ENCODE peak calls at places on chromosomes 11 and 22, in six cellular contexts. H is fibroblast of pulmonary artery, R is cardiac fibroblast, N is lower lobe of right lung, F is colonic mucosa, C is CD14-positive monocyte. Y is an unnamed sample.

GRCh38 chr22:32957093-32957835 is 100.9 kb downstream of the SYN3 start:
- DNase-seq in H (no peak), R (no peak), N (no peak), F (no peak), C (no peak), Y (no peak)

GRCh38 chr11:18633256-18634139 is 644 bp downstream of the SPTY2D1 start:
- DNase-seq in H (peak; percentile 3), R (no peak), N (no peak), F (peak; percentile 27), C (no peak), Y (peak; percentile 2)

GRCh38 chr22:43001271-43002197 is 13.4 kb downstream of the PACSIN2 start:
- DNase-seq in H (peak; percentile 61), R (peak; percentile 37), N (peak; percentile 67), F (no peak), C (no peak), Y (no peak)

GRCh38 chr11:86800076-86800955 is at the start of gene PRSS23:
- DNase-seq in H (peak; percentile 68), R (peak; percentile 62), N (peak; percentile 75), F (peak; percentile 77), C (no peak), Y (peak; percentile 64)

GRCh38 chr11:69818243-69819108 is 740 bp downstream of the FGF3 start:
- DNase-seq in H (no peak), R (peak; percentile 5), N (no peak), F (no peak), C (no peak), Y (no peak)

GRCh38 chr11:64181506-64182411 is 4.2 kb upstream of the STIP1 start:
- DNase-seq in H (peak; percentile 93), R (peak; percentile 93), N (peak; percentile 92), F (peak; percentile 94), C (peak; percentile 89), Y (peak; percentile 88)

GRCh38 chr11:68682531-68682931 is 1.8 kb upstream of the GAL start:
- DNase-seq in H (no peak), R (no peak), N (no peak), F (no peak), C (no peak), Y (no peak)

GRCh38 chr11:94183886-94184264 is 55.2 kb downstream of the PANX1 start:
- DNase-seq in H (peak; percentile 68), R (peak; percentile 78), N (peak; percentile 71), F (peak; percentile 75), C (peak; percentile 51), Y (peak; percentile 69)

GRCh38 chr11:99066609-99067008 is 45.9 kb downstream of the CNTN5 start:
- DNase-seq in H (no peak), R (no peak), N (no peak), F (no peak), C (no peak), Y (no peak)

GRCh38 chr11:32478277-32478731 is 43.0 kb upstream of the WT1 start:
- DNase-seq in H (peak; percentile 85), R (peak; percentile 28), N (no peak), F (no peak), C (no peak), Y (no peak)

GRCh38 chr11:64859542-64860414 is 15.3 kb upstream of the CDC42BPG start:
- DNase-seq in H (no peak), R (no peak), N (no peak), F (no peak), C (no peak), Y (no peak)

GRCh38 chr11:128574576-128575011 is 12.8 kb downstream of the ETS1 start:
- DNase-seq in H (no peak), R (peak; percentile 63), N (no peak), F (no peak), C (no peak), Y (no peak)

GRCh38 chr11:26827567-26828037 is 105.7 kb upstream of the SLC5A12 start:
- DNase-seq in H (peak; percentile 62), R (peak; percentile 28), N (no peak), F (no peak), C (no peak), Y (no peak)

GRCh38 chr11:86558841-86559240 is 113.6 kb downstream of the ME3 start:
- DNase-seq in H (no peak), R (no peak), N (no peak), F (no peak), C (no peak), Y (no peak)

GRCh38 chr11:106344392-106344791 is 266.9 kb downstream of the AASDHPPT start:
- DNase-seq in H (peak; percentile 71), R (peak; percentile 70), N (no peak), F (no peak), C (no peak), Y (no peak)

GRCh38 chr22:26905640-26906039 is 248.3 kb downstream of the MIAT start:
- DNase-seq in H (no peak), R (no peak), N (no peak), F (no peak), C (no peak), Y (no peak)

GRCh38 chr11:19953342-19953741 is 206.9 kb downstream of the DBX1 start:
- DNase-seq in H (peak; percentile 58), R (peak; percentile 85), N (no peak), F (no peak), C (no peak), Y (no peak)

GRCh38 chr11:73945396-73945795 is 5.4 kb upstream of the DNAJB13 start:
- DNase-seq in H (no peak), R (no peak), N (no peak), F (no peak), C (no peak), Y (no peak)

GRCh38 chr22:22813126-22814075 is 74.2 kb upstream of the IGLL5 start:
- DNase-seq in H (no peak), R (no peak), N (no peak), F (no peak), C (no peak), Y (no peak)

DNA sequence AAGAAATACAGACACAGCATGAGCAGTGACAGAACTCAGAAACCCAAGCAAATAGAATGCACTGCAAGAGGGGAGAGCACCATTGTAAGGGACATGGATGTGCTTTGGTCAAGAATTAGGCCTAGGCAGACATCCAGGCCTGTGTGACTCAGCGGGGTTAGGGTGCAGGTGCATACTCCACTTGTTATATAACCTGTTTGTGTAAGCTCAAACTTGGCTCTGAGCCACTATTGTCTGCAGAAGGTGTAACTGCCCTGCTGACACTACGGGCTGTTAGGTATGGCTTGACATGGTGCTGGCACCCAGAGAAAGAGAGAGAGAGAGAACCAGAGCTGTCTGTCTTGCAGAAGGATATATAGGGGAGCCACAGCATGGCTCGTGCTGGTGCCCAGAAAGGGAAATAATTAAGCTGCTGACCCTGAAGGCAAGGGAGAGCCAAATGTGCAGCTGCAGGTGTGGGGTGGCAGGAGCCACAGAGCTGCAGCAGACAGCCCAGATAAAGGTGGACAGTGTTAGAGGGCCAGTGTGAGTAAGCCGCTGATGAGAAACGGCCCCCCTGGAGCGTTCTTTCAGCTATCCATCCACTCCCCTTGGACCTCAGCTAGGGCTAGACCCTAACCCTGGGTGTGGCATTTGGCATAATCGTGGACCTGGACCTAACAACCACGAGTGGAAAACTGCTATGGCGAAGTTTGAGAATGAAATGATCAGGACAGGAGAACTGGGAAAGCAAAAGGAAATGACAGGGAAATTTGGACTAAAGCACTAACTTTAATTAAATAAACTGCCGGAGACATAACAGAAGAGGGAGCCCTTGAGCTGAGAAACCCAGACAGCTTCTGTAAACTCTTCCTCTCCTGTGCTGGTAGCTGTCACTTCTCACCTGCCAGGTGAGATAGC is 253.0 kb upstream of the CCDC179 start:
- DNase-seq in H (peak; percentile 65), R (peak; percentile 66), N (no peak), F (peak; percentile 87), C (no peak), Y (peak; percentile 73)
- TF ChIP-seq CTCF in H (peak; percentile 67), R (peak; percentile 55), N (peak; percentile 38), F (peak; percentile 46), C (no peak), Y (peak; percentile 20)

GRCh38 chr11:10692716-10693115 is 839 bp downstream of the IRAG1 start:
- DNase-seq in H (no peak), R (no peak), N (no peak), F (no peak), C (no peak), Y (no peak)

GRCh38 chr11:10693509-10694071 is at the start of gene IRAG1:
- DNase-seq in H (peak; percentile 58), R (peak; percentile 53), N (peak; percentile 49), F (peak; percentile 38), C (no peak), Y (no peak)

GRCh38 chr11:10683429-10683828 is 10.1 kb downstream of the IRAG1 start:
- DNase-seq in H (no peak), R (no peak), N (no peak), F (no peak), C (no peak), Y (no peak)

DNA sequence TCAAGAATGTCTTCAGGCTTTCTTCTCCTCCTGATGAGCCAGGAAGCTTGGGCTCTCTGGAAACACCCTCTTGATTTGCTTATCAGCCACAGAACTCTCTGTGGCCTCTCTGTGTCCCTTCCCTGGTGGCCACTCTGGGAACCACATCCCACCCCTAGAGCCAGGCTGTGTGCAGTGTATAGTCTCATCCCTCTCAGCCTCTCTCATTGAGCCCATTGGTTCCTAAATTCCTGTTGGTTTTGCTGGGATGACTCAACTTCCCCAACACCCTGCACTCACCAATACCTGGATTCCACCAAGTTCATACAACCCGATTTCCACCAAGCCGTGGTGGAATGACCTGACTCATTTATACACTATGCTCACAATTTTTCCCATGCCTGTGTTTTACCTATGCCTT is 5.2 kb downstream of the IRAG1 start:
- DNase-seq in H (no peak), R (peak; percentile 15), N (no peak), F (no peak), C (no peak), Y (peak; percentile 17)
- TF ChIP-seq CTCF in H (peak; percentile 27), R (peak; percentile 43), N (no peak), F (peak; percentile 13), C (peak; percentile 35), Y (no peak)

DNA sequence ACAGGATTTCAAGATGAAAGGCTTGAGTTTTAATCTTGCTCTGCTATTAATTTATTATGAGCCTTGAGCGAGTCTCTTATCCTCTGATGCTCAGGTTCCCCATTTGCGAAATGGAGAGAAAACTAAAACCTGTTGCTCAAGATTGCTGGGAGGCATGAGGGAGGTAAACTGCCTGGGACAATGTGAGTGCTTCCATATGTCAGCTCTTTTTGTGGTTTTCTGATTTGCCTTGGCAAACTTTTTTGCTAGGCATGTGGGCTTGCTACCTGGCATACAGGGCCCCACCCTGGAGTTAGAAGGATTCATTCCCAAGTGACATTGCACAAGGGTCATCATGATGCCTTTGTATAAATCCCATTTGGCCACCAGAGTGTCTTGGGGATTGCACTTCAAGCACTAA is 22.4 kb downstream of the TSPAN18 start:
- DNase-seq in H (no peak), R (no peak), N (no peak), F (no peak), C (no peak), Y (no peak)
- TF ChIP-seq CTCF in H (no peak), R (no peak), N (no peak), F (no peak), C (no peak), Y (no peak)

GRCh38 chr11:102798012-102798746 is at the start of gene MMP1:
- DNase-seq in H (peak; percentile 50), R (peak; percentile 62), N (no peak), F (no peak), C (no peak), Y (no peak)

GRCh38 chr11:102791271-102792036 is 6.5 kb downstream of the MMP1 start:
- DNase-seq in H (no peak), R (no peak), N (no peak), F (no peak), C (no peak), Y (no peak)

GRCh38 chr11:102792604-102793003 is 5.4 kb downstream of the MMP1 start:
- DNase-seq in H (no peak), R (no peak), N (no peak), F (no peak), C (no peak), Y (no peak)

GRCh38 chr11:102793677-102794290 is 4.2 kb downstream of the MMP1 start:
- DNase-seq in H (no peak), R (no peak), N (no peak), F (no peak), C (no peak), Y (no peak)

GRCh38 chr11:102794382-102794781 is 3.6 kb downstream of the MMP1 start:
- DNase-seq in H (peak; percentile 42), R (peak; percentile 63), N (no peak), F (no peak), C (no peak), Y (peak; percentile 33)
- TF ChIP-seq CTCF in H (peak; percentile 53), R (peak; percentile 61), N (peak; percentile 30), F (no peak), C (peak; percentile 33), Y (peak; percentile 28)